ENCODE peak calls at places on chromosomes 3 and 15, in four cellular contexts. V is hippocampal formation, D is epithelial cell of proximal tubule, P is tibial artery. F is an unnamed sample.

GRCh38 chr3:13559751-13560540 is 11.0 kb downstream of the FBLN2 start:
- DNase-seq in P (no peak), V (no peak), D (no peak), F (no peak)

GRCh38 chr3:141114816-141115458 is 63.8 kb downstream of the SPSB4 start:
- DNase-seq in P (no peak), V (no peak), D (no peak), F (no peak)

GRCh38 chr3:11653298-11654055 is 9.8 kb upstream of the VGLL4 start:
- DNase-seq in P (no peak), D (no peak), V (no peak), F (no peak)

GRCh38 chr3:65619391-65620298 is 419.1 kb downstream of the MAGI1 start:
- DNase-seq in D (no peak), P (no peak), V (no peak), F (no peak)

GRCh38 chr15:76904461-76905012 is 603 bp downstream of the SCAPER start:
- DNase-seq in D (no peak), V (peak), P (no peak), F (no peak)

GRCh38 chr3:192904632-192905289 is 12.9 kb downstream of the MB21D2 start:
- DNase-seq in P (no peak), D (no peak), V (no peak), F (no peak)

GRCh38 chr3:110686691-110687090 is 384.9 kb upstream of the NECTIN3 start:
- DNase-seq in D (no peak), V (no peak), P (no peak), F (no peak)

GRCh38 chr3:128707935-128708494 is 18.0 kb upstream of the RAB7A start:
- DNase-seq in D (no peak), V (no peak), P (no peak), F (no peak)

GRCh38 chr15:68402432-68403160 is 29.4 kb downstream of the ITGA11 start:
- DNase-seq in P (peak), D (no peak), V (no peak), F (no peak)

GRCh38 chr15:93029613-93030429 is 59.2 kb downstream of the RGMA start:
- DNase-seq in D (no peak), V (no peak), P (peak), F (no peak)

GRCh38 chr3:172536505-172536904 is 13.3 kb upstream of the TNFSF10 start:
- DNase-seq in V (no peak), D (no peak), P (no peak), F (no peak)

GRCh38 chr15:67840747-67841634 is 1.1 kb upstream of the RNU6-1 start:
- DNase-seq in P (peak), D (no peak), V (peak), F (no peak)

GRCh38 chr3:49244589-49245205 is 32.3 kb downstream of the C3orf62 start:
- DNase-seq in V (no peak), D (no peak), P (peak), F (peak)

GRCh38 chr15:68375191-68375631 is 56.8 kb downstream of the ITGA11 start:
- DNase-seq in V (no peak), P (peak), D (no peak), F (no peak)

GRCh38 chr15:67183443-67184169 is 70.9 kb downstream of the AAGAB start:
- DNase-seq in V (no peak), P (peak), D (no peak), F (no peak)

GRCh38 chr15:96053039-96054021 is 277.2 kb upstream of the NR2F2 start:
- DNase-seq in P (no peak), D (peak), V (no peak), F (peak)

GRCh38 chr15:70198441-70199123 is 100.9 kb upstream of the TLE3 start:
- DNase-seq in V (no peak), D (no peak), P (no peak), F (no peak)

GRCh38 chr3:90136468-90137191 is 1029.2 kb downstream of the EPHA3 start:
- DNase-seq in V (no peak), D (no peak), P (no peak), F (no peak)